ENCODE peak calls at places on chromosomes 7 and 10, in six cellular contexts. C is A549, W is tibial nerve, S is uterus, V is ovary, U is IMR-90. M is an unnamed sample.

GRCh38 chr7:121766676-121767075 is 106.3 kb upstream of the PTPRZ1 start:
- DNase-seq in S (no peak), U (no peak), W (no peak), C (no peak), V (no peak), M (no peak)

GRCh38 chr10:22518167-22518724 is 172.9 kb downstream of the SPAG6 start:
- DNase-seq in S (no peak), V (no peak), C (no peak), W (no peak), U (no peak), M (no peak)

GRCh38 chr7:91168766-91169518 is 95.3 kb upstream of the FZD1 start:
- DNase-seq in S (no peak), W (no peak), U (peak), C (no peak), V (no peak), M (no peak)

GRCh38 chr10:133242611-133243356 is 5.1 kb downstream of the VENTX start:
- DNase-seq in S (no peak), W (no peak), V (no peak), C (no peak), U (peak), M (no peak)

GRCh38 chr7:39949980-39950472 is at the start of gene CDK13:
- DNase-seq in U (peak), S (peak), C (peak), V (peak), W (peak), M (peak)

GRCh38 chr10:121076760-121077159 is 225.6 kb downstream of the WDR11 start:
- DNase-seq in C (no peak), S (no peak), W (no peak), V (no peak), U (no peak), M (peak)

GRCh38 chr7:94049615-94050014 is 45.5 kb upstream of the BET1 start:
- DNase-seq in V (no peak), W (no peak), U (no peak), S (no peak), C (no peak), M (no peak)

GRCh38 chr7:123682690-123683089 is 27.0 kb downstream of the LMOD2 start:
- DNase-seq in V (no peak), U (peak), C (peak), S (no peak), W (peak), M (no peak)

GRCh38 chr7:119964640-119965542 is 308.1 kb upstream of the KCND2 start:
- DNase-seq in U (peak), S (no peak), W (no peak), C (no peak), V (no peak), M (no peak)

GRCh38 chr7:112531675-112532074 is 50.9 kb downstream of the LSMEM1 start:
- DNase-seq in S (no peak), C (no peak), W (no peak), U (no peak), V (no peak), M (no peak)

GRCh38 chr7:137081694-137082093 is 213.2 kb downstream of the CHRM2 start:
- DNase-seq in C (no peak), U (peak), W (peak), S (peak), V (peak), M (peak)

GRCh38 chr10:76779163-76779820 is 858.3 kb downstream of the KCNMA1 start:
- DNase-seq in W (no peak), C (no peak), S (no peak), V (no peak), U (peak), M (no peak)

GRCh38 chr7:151087247-151088018 is 1.2 kb downstream of the AGAP3 start:
- DNase-seq in S (peak), C (no peak), W (peak), V (peak), U (peak), M (no peak)

GRCh38 chr10:76697923-76698322 is 939.7 kb downstream of the KCNMA1 start:
- DNase-seq in S (no peak), C (no peak), U (no peak), V (no peak), W (no peak), M (no peak)

DNA sequence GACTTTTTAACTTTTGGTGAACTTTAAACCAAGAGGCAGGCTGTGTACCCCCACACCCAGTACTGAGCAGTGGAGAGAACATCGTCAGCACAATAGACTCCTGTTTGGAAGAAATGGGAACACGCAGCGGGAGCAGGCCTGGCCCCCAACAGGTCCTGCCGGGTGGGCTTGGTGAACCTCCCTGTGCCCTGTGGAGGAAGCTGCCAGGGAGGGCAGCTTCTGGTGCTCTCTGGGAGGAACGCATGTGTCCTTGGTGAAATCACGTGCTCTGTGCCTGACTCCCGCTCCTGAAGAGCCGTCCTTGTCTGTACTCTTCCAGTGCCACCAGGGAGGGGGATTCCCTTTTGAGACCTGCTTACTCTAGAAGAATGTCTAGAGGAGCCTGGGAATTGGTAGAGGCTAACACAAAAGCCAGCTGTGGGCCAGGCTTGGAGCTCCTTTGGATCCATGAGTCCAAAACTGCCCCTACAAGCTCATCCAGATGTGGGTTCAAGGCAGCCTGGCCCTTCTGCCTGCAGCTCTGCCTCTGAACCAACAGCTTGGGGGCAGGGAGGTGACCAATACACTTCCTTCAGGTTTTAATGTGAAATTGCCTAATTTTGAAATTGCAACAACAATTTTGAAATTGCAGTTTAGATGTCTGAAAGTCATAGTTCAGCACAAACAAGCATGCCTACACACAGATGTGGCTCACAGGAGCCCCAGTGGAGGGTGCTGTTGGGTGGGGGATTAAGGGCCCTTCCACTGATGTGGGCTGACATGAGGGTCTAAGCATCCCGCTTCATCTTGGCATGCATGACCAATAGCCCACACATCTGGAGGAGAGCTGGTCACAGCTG is 31.8 kb downstream of the CHAT start:
- DNase-seq in W (no peak), V (no peak), C (no peak), U (no peak), S (no peak), M (no peak)
- TF ChIP-seq POLR2A in W (no peak), V (no peak), C (no peak), U (no peak), S (no peak), M (no peak)

DNA sequence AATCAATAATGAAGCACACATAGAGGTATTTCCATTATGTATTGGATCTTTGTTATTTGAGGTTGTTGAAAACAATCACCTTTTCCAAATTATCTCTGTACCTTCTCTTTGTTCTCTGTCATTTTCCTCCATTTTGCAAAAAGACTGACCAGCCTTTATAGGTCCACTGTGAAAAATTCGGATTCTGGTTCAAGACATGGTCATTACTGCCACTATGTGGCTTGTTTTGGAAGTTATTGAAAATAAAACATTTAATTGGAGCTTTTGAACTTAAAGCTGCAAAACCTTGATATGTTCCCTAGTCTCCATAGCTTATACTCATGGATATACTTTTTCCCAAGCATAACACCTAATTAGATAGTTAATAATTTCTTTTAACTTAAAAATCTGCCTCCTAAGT is 1094.4 kb downstream of the NRG3 start:
- DNase-seq in U (peak), C (no peak), V (no peak), S (no peak), W (no peak), M (no peak)
- TF ChIP-seq CTCF in U (peak), C (no peak), V (no peak), S (no peak), W (peak), M (no peak)

GRCh38 chr7:134429481-134429880 is 29.4 kb downstream of the AKR1B1 start:
- DNase-seq in C (no peak), S (no peak), W (no peak), V (no peak), U (no peak), M (no peak)

GRCh38 chr7:134433430-134433829 is 25.5 kb downstream of the AKR1B1 start:
- DNase-seq in V (no peak), U (no peak), S (no peak), C (no peak), W (no peak), M (no peak)

GRCh38 chr7:134428942-134429341 is 30.0 kb downstream of the AKR1B1 start:
- DNase-seq in V (no peak), S (no peak), U (no peak), W (no peak), C (no peak), M (no peak)

GRCh38 chr7:134432296-134433152 is 26.4 kb downstream of the AKR1B1 start:
- DNase-seq in S (peak), V (peak), W (peak), C (peak), U (peak), M (peak)

DNA sequence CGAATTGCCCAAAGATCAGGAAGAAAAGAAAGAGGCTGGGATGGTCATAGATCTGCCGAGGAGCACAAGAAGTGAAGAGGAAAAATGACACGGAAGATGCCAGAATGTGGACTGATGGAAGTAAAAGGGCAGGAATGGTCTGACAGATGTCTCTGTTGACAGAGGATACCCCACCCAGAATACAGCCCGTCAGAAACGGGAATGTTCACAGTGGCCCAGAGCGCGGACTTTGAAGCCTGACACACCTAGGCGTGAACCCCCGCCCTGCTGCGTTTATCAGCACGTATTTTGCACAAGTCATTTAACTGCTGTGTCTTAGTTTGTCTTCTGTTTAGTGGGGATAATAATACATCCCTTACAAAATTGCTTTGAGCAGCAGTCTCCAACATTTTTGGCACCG is 27.1 kb downstream of the AKR1B1 start:
- DNase-seq in W (no peak), S (no peak), V (no peak), C (no peak), U (no peak), M (peak)
- H3K4me3 ChIP-seq in W (peak), S (peak), V (peak), C (peak), U (peak), M (no peak)

DNA sequence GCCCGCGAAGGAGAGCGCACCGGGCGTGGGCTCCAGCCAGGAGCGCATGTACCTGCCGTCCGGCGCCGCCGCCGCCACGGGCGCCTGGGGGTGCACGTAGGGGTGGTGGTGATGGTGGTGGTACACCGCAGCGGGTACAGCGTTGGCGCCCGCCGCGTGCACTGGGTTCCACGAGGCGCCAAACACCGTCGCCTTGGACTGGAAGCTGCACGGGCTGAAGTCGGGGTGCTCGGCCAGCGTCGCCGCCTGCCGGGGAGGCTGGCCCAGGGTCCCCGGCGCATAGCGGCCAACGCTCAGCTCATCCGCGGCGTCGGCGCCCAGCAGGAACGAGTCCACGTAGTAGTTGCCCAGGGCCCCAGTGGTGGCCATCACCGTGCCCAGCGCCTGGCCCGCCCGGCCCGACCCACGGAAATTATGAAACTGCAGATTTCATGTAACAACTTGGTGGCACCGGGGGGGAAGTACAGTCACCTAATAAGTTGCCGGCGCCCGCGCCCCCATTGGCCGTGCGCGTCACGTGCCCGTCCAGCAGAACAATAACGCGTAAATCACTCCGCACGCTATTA is at the start of gene HOXA9:
- DNase-seq in V (no peak), W (peak), U (peak), S (peak), C (no peak), M (peak)
- TF ChIP-seq POLR2A in V (no peak), W (peak), U (no peak), S (peak), C (no peak), M (no peak)

DNA sequence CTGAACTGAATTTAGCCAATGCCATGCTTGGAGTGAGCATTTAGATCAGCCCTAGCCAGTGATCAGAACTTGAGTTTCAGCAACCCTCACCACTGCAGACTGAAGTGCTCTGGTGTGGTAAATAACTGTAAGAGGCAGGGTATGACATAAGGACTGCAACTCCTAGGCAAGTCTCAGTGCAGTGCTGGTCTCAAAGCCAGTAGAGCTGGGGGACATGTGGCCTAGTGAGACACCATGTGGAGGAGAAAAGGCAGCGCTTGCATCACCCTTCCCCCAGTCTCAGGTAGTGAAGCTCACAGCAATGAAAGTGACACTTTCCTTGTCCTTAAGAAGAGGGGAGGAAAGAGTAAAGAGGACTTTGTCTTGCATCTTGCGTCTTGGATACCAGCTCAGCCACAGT is 386.8 kb upstream of the POT1 start:
- DNase-seq in U (no peak), C (no peak), S (no peak), V (no peak), W (no peak), M (no peak)
- TF ChIP-seq CTCF in U (no peak), C (no peak), S (no peak), V (no peak), W (no peak), M (no peak)